ENCODE peak calls at places on chromosome 1, in eight cellular contexts. T, J, I, B, L, H, E and W are unnamed samples.
A peak's percentile ranks its signal among the peaks of the same experiment; 100 is the strongest.

GRCh38 chr1:181083842-181084605 is 4.5 kb upstream of the IER5 start:
- DNase-seq in T (peak; percentile 72), J (peak; percentile 73), I (no peak), B (no peak), L (peak; percentile 50), H (peak; percentile 60), E (no peak), W (peak; percentile 60)

GRCh38 chr1:3550511-3551289 is 60.6 kb downstream of the MEGF6 start:
- DNase-seq in T (no peak), J (no peak), I (no peak), B (no peak), L (no peak), H (no peak), E (no peak), W (no peak)

GRCh38 chr1:118842462-118843201 is 145.5 kb downstream of the TBX15 start:
- DNase-seq in T (no peak), J (no peak), I (no peak), B (no peak), L (no peak), H (peak; percentile 31), E (no peak), W (peak; percentile 19)

GRCh38 chr1:157431751-157432150 is 120.6 kb downstream of the FCRL5 start:
- DNase-seq in T (no peak), J (no peak), I (peak; percentile 5), B (no peak), L (no peak), H (no peak), E (no peak), W (no peak)

GRCh38 chr1:230611128-230611914 is 31.0 kb upstream of the COG2 start:
- DNase-seq in T (no peak), J (no peak), I (no peak), B (no peak), L (no peak), H (no peak), E (no peak), W (no peak)

GRCh38 chr1:228852015-228852414 is 116.7 kb downstream of the RHOU start:
- DNase-seq in T (no peak), J (no peak), I (no peak), B (no peak), L (no peak), H (no peak), E (no peak), W (peak; percentile 54)

GRCh38 chr1:43059640-43060574 is 101.2 kb upstream of the SLC2A1 start:
- DNase-seq in T (no peak), J (no peak), I (peak; percentile 71), B (no peak), L (no peak), H (no peak), E (no peak), W (no peak)

GRCh38 chr1:211944733-211945500 is 90.4 kb downstream of the INTS7 start:
- DNase-seq in T (no peak), J (peak; percentile 72), I (peak; percentile 22), B (no peak), L (no peak), H (no peak), E (no peak), W (peak; percentile 81)

GRCh38 chr1:41713141-41713540 is 205.6 kb downstream of the HIVEP3 start:
- DNase-seq in T (no peak), J (no peak), I (no peak), B (no peak), L (no peak), H (no peak), E (no peak), W (no peak)

GRCh38 chr1:25432364-25432719 is 1.6 kb downstream of the MACO1 start:
- DNase-seq in T (no peak), J (no peak), I (no peak), B (no peak), L (no peak), H (no peak), E (no peak), W (no peak)
- H3K4me3 ChIP-seq in T (peak overlapping the region; percentile 84), J (no peak overlapping the region), I (no peak overlapping the region), B (peak overlapping the region; percentile 97), L (peak overlapping the region; percentile 85), H (no peak overlapping the region), E (peak overlapping the region; percentile 87), W (peak overlapping the region; percentile 84)

DNA sequence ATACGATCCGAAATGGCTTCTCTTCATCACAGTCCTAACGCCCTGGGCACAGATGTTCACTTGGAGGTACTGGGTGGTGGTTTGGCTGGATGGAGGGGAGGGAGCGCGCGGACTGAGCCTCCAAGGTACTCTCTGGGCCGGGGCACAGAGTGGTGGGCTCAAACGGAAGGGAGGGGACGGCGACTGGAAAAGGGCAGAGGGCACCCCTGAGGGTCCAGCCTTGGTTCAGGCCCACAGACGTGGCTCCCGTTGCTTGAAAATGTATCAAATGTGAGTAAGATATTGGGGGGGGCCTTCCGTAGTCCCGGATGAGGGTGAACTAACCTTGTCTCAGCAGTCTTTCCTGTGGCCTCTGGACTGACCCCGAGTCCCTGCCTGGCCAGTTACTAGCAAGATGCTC is 463 bp downstream of the IL12RB2 start:
- DNase-seq in T (no peak), J (no peak), I (no peak), B (no peak), L (no peak), H (no peak), E (no peak), W (no peak)
- H3K4me3 ChIP-seq in T (no peak overlapping the region), J (no peak overlapping the region), I (no peak overlapping the region), B (peak overlapping the region; percentile 44), L (no peak overlapping the region), H (no peak overlapping the region), E (peak overlapping the region; percentile 67), W (peak overlapping the region; percentile 46)

DNA sequence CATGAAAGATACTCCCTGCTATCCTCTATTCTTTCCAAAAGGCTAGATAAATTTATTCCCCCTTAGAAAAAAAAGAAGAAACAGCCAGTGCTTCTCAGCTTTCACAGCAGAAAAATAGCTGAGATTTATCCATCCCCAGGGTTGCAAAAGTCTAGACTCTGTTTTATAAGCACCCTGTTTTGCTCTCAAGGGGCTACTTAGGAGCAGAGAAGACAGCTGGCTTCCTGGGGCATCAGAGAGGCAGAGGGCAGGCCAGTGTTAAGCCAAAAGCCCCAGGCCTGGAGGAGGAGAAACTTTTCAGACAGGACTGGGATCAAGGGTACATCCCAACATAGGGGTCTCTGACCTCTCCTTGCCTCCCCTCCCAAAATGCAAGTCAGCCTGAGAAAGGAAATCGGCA is 3.9 kb downstream of the LAMB3 start:
- DNase-seq in T (peak; percentile 23), J (no peak), I (no peak), B (no peak), L (no peak), H (no peak), E (no peak), W (no peak)
- H3K4me3 ChIP-seq in T (no peak overlapping the region), J (no peak overlapping the region), I (no peak overlapping the region), B (no peak overlapping the region), L (no peak overlapping the region), H (no peak overlapping the region), E (no peak overlapping the region), W (no peak overlapping the region)

DNA sequence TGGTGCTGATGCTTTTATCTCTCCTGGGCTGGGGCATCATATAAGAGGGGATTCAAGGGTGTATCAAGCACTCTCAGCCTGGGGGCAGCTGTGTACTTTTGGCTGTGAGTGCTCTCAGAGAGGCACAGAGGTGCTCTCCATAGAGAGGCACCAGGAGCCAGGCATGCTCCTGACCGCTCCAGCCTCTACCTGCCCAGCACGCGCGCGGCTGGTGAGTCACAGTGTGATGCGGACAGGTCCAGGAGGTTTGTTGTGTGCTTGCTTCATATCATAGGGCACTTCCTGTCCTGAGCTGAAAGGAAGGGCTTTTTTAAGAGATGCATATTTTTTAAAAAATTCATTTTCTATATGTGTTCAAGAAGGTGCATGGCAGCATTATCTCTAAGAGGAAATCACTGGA is 93.6 kb upstream of the BCAR3 start:
- DNase-seq in T (no peak), J (no peak), I (no peak), B (no peak), L (no peak), H (peak; percentile 57), E (no peak), W (no peak)
- H3K4me3 ChIP-seq in T (no peak overlapping the region), J (no peak overlapping the region), I (no peak overlapping the region), B (no peak overlapping the region), L (no peak overlapping the region), H (no peak overlapping the region), E (no peak overlapping the region), W (no peak overlapping the region)